ENCODE peak calls at places on chromosomes 1 and 21, in five cellular contexts. J, A, H, U and L are unnamed samples.

GRCh38 chr1:183783896-183784637 is 20.9 kb upstream of the RGL1 start:
- DNase-seq in J (no peak), H (peak), A (no peak), U (no peak), L (peak)

GRCh38 chr21:40204956-40205355 is 337.7 kb downstream of the PCP4 start:
- DNase-seq in H (no peak), A (no peak), J (peak), U (no peak), L (no peak)

GRCh38 chr1:3031401-3032221 is 10.3 kb downstream of the ACTRT2 start:
- DNase-seq in U (no peak), H (no peak), A (peak), J (no peak), L (no peak)

GRCh38 chr1:18941221-18942141 is 15.0 kb downstream of the IFFO2 start:
- DNase-seq in H (peak), U (no peak), J (no peak), A (no peak), L (peak)

GRCh38 chr1:234398849-234399381 is 25.7 kb downstream of the COA6 start:
- DNase-seq in U (no peak), J (no peak), A (no peak), H (peak), L (no peak)

GRCh38 chr1:54135436-54136120 is 17.2 kb downstream of the CDCP2 start:
- DNase-seq in A (no peak), U (no peak), J (no peak), H (no peak), L (no peak)

GRCh38 chr1:30477588-30477987 is 245.8 kb downstream of the MATN1 start:
- DNase-seq in U (no peak), J (no peak), H (no peak), A (no peak), L (no peak)

GRCh38 chr1:228765543-228765942 is 30.3 kb downstream of the RHOU start:
- DNase-seq in J (no peak), H (no peak), U (no peak), A (peak), L (no peak)

GRCh38 chr1:90133133-90133532 is 138.2 kb downstream of the ZNF326 start:
- DNase-seq in U (peak), H (peak), J (peak), A (no peak), L (peak)

GRCh38 chr1:201536542-201536941 is 2.4 kb upstream of the NAV1 start:
- DNase-seq in A (no peak), U (no peak), J (no peak), H (peak), L (peak)

GRCh38 chr1:165841582-165842362 is 14.4 kb downstream of the UCK2 start:
- DNase-seq in J (no peak), U (no peak), A (no peak), H (peak), L (no peak)

GRCh38 chr21:43295016-43295958 is 126.5 kb downstream of the CRYAA start:
- DNase-seq in J (no peak), A (no peak), H (no peak), U (no peak), L (no peak)

GRCh38 chr1:31327381-31327780 is 30.5 kb downstream of the ZCCHC17 start:
- DNase-seq in U (no peak), A (no peak), H (peak), J (no peak), L (no peak)

GRCh38 chr1:182340233-182341058 is 51.1 kb downstream of the GLUL start:
- DNase-seq in U (no peak), H (peak), A (no peak), J (no peak), L (no peak)